ENCODE peak calls at places on chromosome 13, in seven cellular contexts. N is GM12891; Q is tibial nerve; X is glutamatergic neuron; A is activated CD4-positive, alpha-beta T cell treated with anti-CD3 and anti-CD28 coated beads for 1 hour; R is left cardiac atrium; I is cardiac fibroblast. D is an unnamed sample.

GRCh38 chr13:28488376-28489005 is 6.4 kb downstream of the FLT1 start:
- DNase-seq in A (no peak), Q (no peak), I (no peak), N (no peak), X (no peak), R (no peak), D (no peak)

GRCh38 chr13:46665630-46666482 is 112.9 kb downstream of the LRCH1 start:
- DNase-seq in Q (no peak), I (no peak), N (no peak), A (no peak), R (no peak), X (no peak), D (no peak)

GRCh38 chr13:108609353-108609752 is 20.1 kb upstream of the MYO16 start:
- DNase-seq in I (peak), A (no peak), Q (no peak), R (no peak), N (no peak), X (no peak), D (no peak)

GRCh38 chr13:52738719-52739467 is 727 bp downstream of the CNMD start:
- DNase-seq in I (peak), Q (no peak), N (peak), A (no peak), X (peak), R (peak), D (peak)

GRCh38 chr13:101979825-101980224 is 422.0 kb downstream of the FGF14 start:
- DNase-seq in Q (no peak), R (no peak), A (no peak), X (no peak), I (no peak), N (no peak), D (no peak)

GRCh38 chr13:32537580-32538233 is 888 bp downstream of the N4BP2L2 start:
- DNase-seq in Q (no peak), R (peak), I (no peak), A (peak), N (no peak), X (peak), D (peak)

GRCh38 chr13:91406619-91407018 is 8.2 kb downstream of the GPC5 start:
- DNase-seq in I (peak), Q (no peak), A (no peak), X (no peak), N (no peak), R (no peak), D (peak)

GRCh38 chr13:99265162-99265822 is 7.1 kb upstream of the GPR18 start:
- DNase-seq in R (no peak), I (no peak), X (no peak), Q (no peak), A (no peak), N (no peak), D (no peak)

GRCh38 chr13:51287758-51288157 is 51.7 kb upstream of the SERPINE3 start:
- DNase-seq in R (no peak), Q (no peak), I (no peak), A (no peak), X (no peak), N (no peak), D (no peak)

GRCh38 chr13:99161512-99161911 is 39.1 kb upstream of the UBAC2 start:
- DNase-seq in R (no peak), I (no peak), X (no peak), Q (no peak), A (no peak), N (no peak), D (no peak)

GRCh38 chr13:110138009-110138699 is 168.8 kb downstream of the COL4A1 start:
- DNase-seq in R (peak), Q (no peak), N (peak), A (peak), I (peak), X (no peak), D (no peak)

GRCh38 chr13:52882803-52883202 is 34.4 kb upstream of the PCDH8 start:
- DNase-seq in Q (no peak), R (no peak), N (no peak), X (no peak), A (no peak), I (no peak), D (no peak)

GRCh38 chr13:101706651-101707050 is 254.2 kb downstream of the ITGBL1 start:
- DNase-seq in R (peak), X (no peak), N (no peak), Q (no peak), I (peak), A (no peak), D (no peak)

GRCh38 chr13:30892966-30893365 is 13.1 kb upstream of the MEDAG start:
- DNase-seq in X (peak), N (no peak), R (peak), I (peak), A (no peak), Q (no peak), D (no peak)

GRCh38 chr13:54301085-54301484 is 1272.5 kb downstream of the OLFM4 start:
- DNase-seq in A (no peak), I (no peak), N (no peak), R (no peak), Q (no peak), X (no peak), D (no peak)

GRCh38 chr13:46553886-46554855 is 1.2 kb downstream of the LRCH1 start:
- DNase-seq in I (peak), Q (peak), X (peak), R (peak), A (peak), N (peak), D (peak)

GRCh38 chr13:61277877-61278276 is 137.8 kb downstream of the PCDH20 start:
- DNase-seq in I (no peak), Q (no peak), R (no peak), X (no peak), N (no peak), A (no peak), D (no peak)

GRCh38 chr13:30739646-30740642 is 4.6 kb downstream of the ALOX5AP start:
- DNase-seq in R (no peak), A (peak), Q (no peak), I (peak), X (no peak), N (no peak), D (no peak)

GRCh38 chr13:34035676-34036325 is 217.9 kb downstream of the RFC3 start:
- DNase-seq in I (no peak), X (no peak), A (no peak), N (no peak), Q (no peak), R (no peak), D (no peak)

GRCh38 chr13:44493213-44493812 is 82.8 kb downstream of the TSC22D1 start:
- DNase-seq in A (no peak), I (no peak), Q (no peak), X (no peak), R (no peak), N (no peak), D (no peak)

GRCh38 chr13:51518847-51519246 is 65.4 kb upstream of the WDFY2 start:
- DNase-seq in I (no peak), R (no peak), X (no peak), A (no peak), N (no peak), Q (no peak), D (no peak)

GRCh38 chr13:42656136-42656535 is 82.2 kb downstream of the TNFSF11 start:
- DNase-seq in A (no peak), I (peak), Q (no peak), R (no peak), X (no peak), N (no peak), D (no peak)

GRCh38 chr13:23074054-23074805 is 106.5 kb upstream of the SGCG start:
- DNase-seq in I (no peak), Q (no peak), X (no peak), N (no peak), A (no peak), R (no peak), D (no peak)

GRCh38 chr13:30585748-30586262 is 31.9 kb upstream of the USPL1 start:
- DNase-seq in A (no peak), Q (no peak), X (no peak), R (no peak), N (no peak), I (peak), D (no peak)

GRCh38 chr13:49443327-49443688 is 556 bp downstream of the CAB39L start:
- DNase-seq in R (no peak), A (no peak), I (peak), Q (no peak), N (no peak), X (no peak), D (no peak)

GRCh38 chr13:109611912-109612691 is 174.3 kb downstream of the IRS2 start:
- DNase-seq in A (no peak), R (no peak), N (no peak), X (no peak), Q (no peak), I (no peak), D (no peak)

GRCh38 chr13:48400820-48401219 is 12.1 kb downstream of the LPAR6 start:
- DNase-seq in I (peak), N (no peak), R (no peak), X (no peak), Q (no peak), A (no peak), D (no peak)

GRCh38 chr13:27920677-27921420 is 1.0 kb downstream of the PDX1 start:
- DNase-seq in R (no peak), I (peak), X (peak), A (no peak), N (no peak), Q (no peak), D (no peak)

GRCh38 chr13:95552208-95552538 is 347 bp upstream of the CLDN10 start:
- DNase-seq in N (no peak), A (no peak), I (no peak), X (no peak), R (no peak), Q (no peak), D (no peak)

GRCh38 chr13:24995225-24995804 is 100.6 kb upstream of the PABPC3 start:
- DNase-seq in Q (no peak), A (peak), N (peak), I (peak), X (peak), R (peak), D (peak)

D was measured in C1 segment of cervical spinal cord.